ENCODE peak calls at places on chromosome 1, in five cellular contexts. C is stimulated activated CD8-positive, alpha-beta memory T cell treated with anti-CD3 and anti-CD28 coated beads, Interleukin-7, amount 100 ng/mL, for 1 hour; W is 8988T; H is RWPE2; B is cardiac fibroblast. U is an unnamed sample.

GRCh38 chr1:14435368-14436023 is 163.0 kb upstream of the KAZN start:
- DNase-seq in C (no peak), W (no peak), H (no peak), B (no peak), U (no peak)

GRCh38 chr1:189859385-189859977 is 618.2 kb downstream of the BRINP3 start:
- DNase-seq in C (no peak), W (no peak), H (no peak), B (peak), U (no peak)

GRCh38 chr1:238139713-238140112 is 249.0 kb upstream of the ZP4 start:
- DNase-seq in C (no peak), W (no peak), H (no peak), B (no peak), U (no peak)

GRCh38 chr1:156129687-156130577 is 15.4 kb downstream of the LMNA start:
- DNase-seq in C (peak), W (peak), H (peak), B (peak), U (peak)

GRCh38 chr1:112522621-112523020 is 13.9 kb downstream of the WNT2B start:
- DNase-seq in C (no peak), W (no peak), H (no peak), B (peak), U (peak)

GRCh38 chr1:71490432-71490831 is 409.6 kb upstream of the ZRANB2 start:
- DNase-seq in C (no peak), W (no peak), H (no peak), B (peak), U (no peak)

GRCh38 chr1:167529829-167530474 is 11.6 kb upstream of the CD247 start:
- DNase-seq in C (no peak), W (no peak), H (no peak), B (no peak), U (no peak)

GRCh38 chr1:172928412-172928811 is 122.3 kb downstream of the TNFSF18 start:
- DNase-seq in C (no peak), W (no peak), H (no peak), B (peak), U (peak)

GRCh38 chr1:48002142-48002541 is 5.0 kb upstream of the TRABD2B start:
- DNase-seq in C (no peak), W (no peak), H (no peak), B (no peak), U (no peak)